ENCODE peak calls at places on chromosomes 2 and 18, in nine cellular contexts. I is GM10248; O is midbrain; J is HFFc6; X is kidney epithelial cell; M is neural crest cell; S is stimulated activated CD4-positive, alpha-beta T cell treated with anti-CD3 and anti-CD28 coated beads, Interleukin-1b, Interleukin-23, amount 100 ng/mL, for 24 hours; B is fibroblast of gingiva; G is left ventricle myocardium superior. Y is an unnamed sample.

GRCh38 chr2:15582645-15583340 is 8.9 kb upstream of the DDX1 start:
- DNase-seq in M (no peak), G (no peak), X (no peak), S (no peak), O (no peak), I (no peak), J (no peak), B (no peak), Y (no peak)

GRCh38 chr2:12797815-12798214 is 81.1 kb downstream of the TRIB2 start:
- DNase-seq in I (no peak), G (no peak), M (no peak), J (peak; percentile 13), S (no peak), X (peak; percentile 44), B (peak; percentile 64), O (no peak), Y (no peak)

GRCh38 chr2:145740302-145740701 is 1220.4 kb upstream of the ZEB2 start:
- DNase-seq in B (no peak), I (no peak), J (peak; percentile 41), S (no peak), O (no peak), G (no peak), X (no peak), M (no peak), Y (no peak)

GRCh38 chr18:67072789-67073188 is 443.7 kb downstream of the DSEL start:
- DNase-seq in G (no peak), J (no peak), I (no peak), S (no peak), X (no peak), B (no peak), O (no peak), M (no peak), Y (no peak)

GRCh38 chr2:167264380-167264779 is 376.1 kb downstream of the XIRP2 start:
- DNase-seq in J (no peak), O (peak; percentile 26), M (no peak), G (no peak), S (no peak), B (peak; percentile 6), X (peak; percentile 4), I (no peak), Y (no peak)

GRCh38 chr2:86608832-86609231 is 14.8 kb downstream of the RNF103 start:
- DNase-seq in J (no peak), X (no peak), B (no peak), G (no peak), O (no peak), I (no peak), M (no peak), S (no peak), Y (no peak)

GRCh38 chr18:26470011-26470637 is 78.2 kb downstream of the KCTD1 start:
- DNase-seq in X (no peak), J (no peak), I (peak; percentile 44), G (no peak), O (no peak), B (peak; percentile 22), M (no peak), S (no peak), Y (no peak)

GRCh38 chr2:30226144-30227032 is 4.9 kb upstream of the LBH start:
- DNase-seq in G (no peak), B (no peak), S (no peak), J (no peak), X (no peak), O (no peak), M (no peak), I (peak; percentile 50), Y (no peak)

GRCh38 chr2:168564641-168565040 is 108.6 kb downstream of the CERS6 start:
- DNase-seq in S (no peak), B (no peak), O (no peak), X (no peak), M (no peak), J (no peak), I (no peak), G (no peak), Y (no peak)

GRCh38 chr2:102619414-102620319 is at the start of gene SLC9A2:
- DNase-seq in X (no peak), S (peak; percentile 3), O (no peak), G (no peak), I (peak; percentile 29), J (no peak), B (no peak), M (peak; percentile 31), Y (no peak)

GRCh38 chr2:178177066-178177679 is 17.1 kb upstream of the OSBPL6 start:
- DNase-seq in S (no peak), G (no peak), I (no peak), M (no peak), B (no peak), X (no peak), O (no peak), J (peak; percentile 55), Y (no peak)

GRCh38 chr2:138421315-138421970 is 80.1 kb upstream of the SPOPL start:
- DNase-seq in S (no peak), B (no peak), M (no peak), I (no peak), G (no peak), O (no peak), J (peak; percentile 19), X (peak; percentile 57), Y (no peak)

GRCh38 chr2:126657146-126657635 is 1.2 kb downstream of the GYPC start:
- DNase-seq in B (peak; percentile 92), X (peak; percentile 29), I (no peak), J (peak; percentile 96), G (peak; percentile 76), S (no peak), O (no peak), M (peak; percentile 31), Y (peak; percentile 47)

GRCh38 chr2:228545749-228546148 is 364.3 kb upstream of the SPHKAP start:
- DNase-seq in G (no peak), X (no peak), J (peak; percentile 43), B (no peak), S (no peak), O (no peak), I (no peak), M (no peak), Y (no peak)

GRCh38 chr18:37385846-37386435 is 179.7 kb downstream of the CELF4 start:
- DNase-seq in S (no peak), M (no peak), I (peak; percentile 53), O (peak; percentile 30), X (no peak), J (peak; percentile 9), B (peak; percentile 14), G (no peak), Y (no peak)

GRCh38 chr2:27322301-27322765 is 564 bp downstream of the MPV17 start:
- DNase-seq in I (peak; percentile 50), S (no peak), J (no peak), X (no peak), O (no peak), B (no peak), G (no peak), M (no peak), Y (peak; percentile 28)

GRCh38 chr18:50286391-50287027 is 983 bp downstream of the CXXC1 start:
- DNase-seq in J (peak; percentile 38), M (no peak), O (no peak), B (peak; percentile 11), G (no peak), I (no peak), X (no peak), S (peak; percentile 34), Y (peak; percentile 79)

GRCh38 chr2:12998701-12999100 is 282.0 kb downstream of the TRIB2 start:
- DNase-seq in O (no peak), I (no peak), B (no peak), S (no peak), M (no peak), G (no peak), J (no peak), X (no peak), Y (no peak)

GRCh38 chr18:74652392-74652988 is 54.8 kb downstream of the ZNF407 start:
- DNase-seq in O (peak; percentile 68), I (no peak), G (no peak), B (peak; percentile 34), J (peak; percentile 47), X (no peak), S (no peak), M (no peak), Y (no peak)

GRCh38 chr2:164664070-164664469 is 42.8 kb upstream of the GRB14 start:
- DNase-seq in B (no peak), J (no peak), M (no peak), S (no peak), O (no peak), I (no peak), X (no peak), G (no peak), Y (no peak)

GRCh38 chr18:67695684-67696083 is 179.2 kb upstream of the DSEL start:
- DNase-seq in X (no peak), M (no peak), I (no peak), S (no peak), G (no peak), B (no peak), J (no peak), O (no peak), Y (no peak)